ENCODE peak calls at places on chromosomes 5 and 9, in six cellular contexts. One of them, this sample, is unnamed.

GRCh38 chr5:169847519-169847918 is 132.8 kb downstream of the INSYN2B start:
- DNase-seq in NCI-H1417: no peak
- DNase-seq in nucleus accumbens: no peak
- DNase-seq in hypothalamus: no peak
- DNase-seq in cerebellum: no peak
- DNase-seq in stromal cell of bone marrow: no peak
- DNase-seq in this sample: no peak

GRCh38 chr5:89471556-89471955 is 588.6 kb upstream of the MEF2C start:
- DNase-seq in hypothalamus: no peak
- DNase-seq in NCI-H1417: no peak
- DNase-seq in nucleus accumbens: no peak
- DNase-seq in cerebellum: no peak
- DNase-seq in stromal cell of bone marrow: no peak
- DNase-seq in this sample: no peak

GRCh38 chr9:93098236-93098946 is 2.4 kb downstream of the CARD19 start:
- DNase-seq in nucleus accumbens: peak
- DNase-seq in stromal cell of bone marrow: peak
- DNase-seq in NCI-H1417: no peak
- DNase-seq in hypothalamus: peak
- DNase-seq in cerebellum: peak
- DNase-seq in this sample: peak

GRCh38 chr9:71703172-71703872 is 65.0 kb downstream of the CEMIP2 start:
- DNase-seq in NCI-H1417: no peak
- DNase-seq in stromal cell of bone marrow: no peak
- DNase-seq in nucleus accumbens: no peak
- DNase-seq in hypothalamus: no peak
- DNase-seq in cerebellum: peak
- DNase-seq in this sample: no peak

GRCh38 chr5:98308960-98309359 is 464.5 kb upstream of the RGMB start:
- DNase-seq in hypothalamus: no peak
- DNase-seq in stromal cell of bone marrow: no peak
- DNase-seq in NCI-H1417: no peak
- DNase-seq in cerebellum: no peak
- DNase-seq in nucleus accumbens: no peak
- DNase-seq in this sample: no peak

GRCh38 chr5:43191740-43192557 is at the start of gene NIM1K:
- DNase-seq in hypothalamus: peak
- DNase-seq in stromal cell of bone marrow: no peak
- DNase-seq in cerebellum: peak
- DNase-seq in NCI-H1417: peak
- DNase-seq in nucleus accumbens: peak
- DNase-seq in this sample: peak

GRCh38 chr5:65126192-65126591 is 355.5 kb downstream of the ADAMTS6 start:
- DNase-seq in stromal cell of bone marrow: no peak
- DNase-seq in hypothalamus: no peak
- DNase-seq in nucleus accumbens: no peak
- DNase-seq in cerebellum: no peak
- DNase-seq in NCI-H1417: no peak
- DNase-seq in this sample: peak

GRCh38 chr9:7452378-7452777 is 347.2 kb downstream of the DMAC1 start:
- DNase-seq in cerebellum: no peak
- DNase-seq in nucleus accumbens: no peak
- DNase-seq in stromal cell of bone marrow: peak
- DNase-seq in hypothalamus: no peak
- DNase-seq in NCI-H1417: no peak
- DNase-seq in this sample: no peak

GRCh38 chr9:117957267-117957666 is 253.1 kb downstream of the TLR4 start:
- DNase-seq in stromal cell of bone marrow: no peak
- DNase-seq in hypothalamus: no peak
- DNase-seq in nucleus accumbens: no peak
- DNase-seq in cerebellum: peak
- DNase-seq in NCI-H1417: peak
- DNase-seq in this sample: no peak

GRCh38 chr9:90839183-90839582 is 37.6 kb downstream of the SYK start:
- DNase-seq in nucleus accumbens: no peak
- DNase-seq in cerebellum: no peak
- DNase-seq in NCI-H1417: no peak
- DNase-seq in stromal cell of bone marrow: no peak
- DNase-seq in hypothalamus: no peak
- DNase-seq in this sample: no peak

GRCh38 chr5:32709789-32710334 is 1.3 kb upstream of the NPR3 start:
- DNase-seq in hypothalamus: peak
- DNase-seq in NCI-H1417: no peak
- DNase-seq in cerebellum: no peak
- DNase-seq in stromal cell of bone marrow: peak
- DNase-seq in nucleus accumbens: no peak
- DNase-seq in this sample: peak

GRCh38 chr5:80659111-80659510 is 4.3 kb upstream of the DHFR start:
- DNase-seq in hypothalamus: no peak
- DNase-seq in stromal cell of bone marrow: peak
- DNase-seq in cerebellum: no peak
- DNase-seq in nucleus accumbens: no peak
- DNase-seq in NCI-H1417: no peak
- DNase-seq in this sample: no peak

GRCh38 chr5:81513982-81514381 is 120.0 kb upstream of the ACOT12 start:
- DNase-seq in stromal cell of bone marrow: no peak
- DNase-seq in hypothalamus: no peak
- DNase-seq in nucleus accumbens: no peak
- DNase-seq in cerebellum: no peak
- DNase-seq in NCI-H1417: no peak
- DNase-seq in this sample: no peak

GRCh38 chr5:41891066-41891707 is 13.0 kb upstream of the RIMOC1 start:
- DNase-seq in cerebellum: no peak
- DNase-seq in hypothalamus: no peak
- DNase-seq in stromal cell of bone marrow: no peak
- DNase-seq in NCI-H1417: no peak
- DNase-seq in nucleus accumbens: no peak
- DNase-seq in this sample: no peak

GRCh38 chr9:136268776-136269175 is 23.2 kb upstream of the QSOX2 start:
- DNase-seq in cerebellum: no peak
- DNase-seq in stromal cell of bone marrow: no peak
- DNase-seq in NCI-H1417: no peak
- DNase-seq in nucleus accumbens: no peak
- DNase-seq in hypothalamus: no peak
- DNase-seq in this sample: no peak

GRCh38 chr5:93691997-93692396 is 49.4 kb downstream of the POU5F2 start:
- DNase-seq in hypothalamus: no peak
- DNase-seq in NCI-H1417: no peak
- DNase-seq in nucleus accumbens: no peak
- DNase-seq in cerebellum: no peak
- DNase-seq in stromal cell of bone marrow: no peak
- DNase-seq in this sample: no peak

GRCh38 chr9:97853056-97853843 is at the start of gene FOXE1:
- DNase-seq in cerebellum: no peak
- DNase-seq in stromal cell of bone marrow: no peak
- DNase-seq in hypothalamus: no peak
- DNase-seq in NCI-H1417: no peak
- DNase-seq in nucleus accumbens: no peak
- DNase-seq in this sample: no peak

GRCh38 chr9:11016081-11016480 is 403.3 kb upstream of the PTPRD start:
- DNase-seq in cerebellum: no peak
- DNase-seq in nucleus accumbens: no peak
- DNase-seq in stromal cell of bone marrow: no peak
- DNase-seq in hypothalamus: no peak
- DNase-seq in NCI-H1417: no peak
- DNase-seq in this sample: no peak

GRCh38 chr5:138967806-138968448 is 92.8 kb upstream of the LRRTM2 start:
- DNase-seq in hypothalamus: no peak
- DNase-seq in NCI-H1417: peak
- DNase-seq in stromal cell of bone marrow: no peak
- DNase-seq in cerebellum: no peak
- DNase-seq in nucleus accumbens: no peak
- DNase-seq in this sample: no peak

GRCh38 chr9:98950262-98950661 is 6.6 kb downstream of the COL15A1 start:
- DNase-seq in stromal cell of bone marrow: no peak
- DNase-seq in nucleus accumbens: no peak
- DNase-seq in cerebellum: no peak
- DNase-seq in hypothalamus: no peak
- DNase-seq in NCI-H1417: no peak
- DNase-seq in this sample: no peak

GRCh38 chr9:96381696-96382095 is 1.8 kb downstream of the SLC35D2 start:
- DNase-seq in cerebellum: no peak
- DNase-seq in NCI-H1417: no peak
- DNase-seq in nucleus accumbens: no peak
- DNase-seq in hypothalamus: no peak
- DNase-seq in stromal cell of bone marrow: no peak
- DNase-seq in this sample: no peak

GRCh38 chr5:174459071-174459702 is 265.2 kb upstream of the MSX2 start:
- DNase-seq in hypothalamus: no peak
- DNase-seq in NCI-H1417: no peak
- DNase-seq in stromal cell of bone marrow: no peak
- DNase-seq in nucleus accumbens: no peak
- DNase-seq in cerebellum: no peak
- DNase-seq in this sample: no peak

This sample was measured in dorsolateral prefrontal cortex.